ENCODE peak calls at places on chromosome X, in eight cellular contexts. One of them, this sample, is unnamed.

GRCh38 chrX:6778547-6779231 is 243.8 kb upstream of the VCX3A start:
- DNase-seq in lung: no peak
- DNase-seq in IMR-90: no peak
- DNase-seq in right atrium auricular region: no peak
- DNase-seq in left lung: no peak
- DNase-seq in stomach: no peak
- DNase-seq in CD4-positive, CD25-positive, alpha-beta regulatory T cell: no peak
- DNase-seq in right lobe of liver: no peak
- DNase-seq in this sample: no peak

GRCh38 chrX:81308086-81308852 is 106.4 kb downstream of the SH3BGRL start:
- DNase-seq in right atrium auricular region: no peak
- DNase-seq in IMR-90: no peak
- DNase-seq in lung: no peak
- DNase-seq in right lobe of liver: no peak
- DNase-seq in left lung: no peak
- DNase-seq in stomach: no peak
- DNase-seq in CD4-positive, CD25-positive, alpha-beta regulatory T cell: no peak
- DNase-seq in this sample: no peak

GRCh38 chrX:39518451-39519212 is 579.1 kb downstream of the BCOR start:
- DNase-seq in stomach: peak; percentile 28
- DNase-seq in lung: no peak
- DNase-seq in right lobe of liver: no peak
- DNase-seq in IMR-90: no peak
- DNase-seq in CD4-positive, CD25-positive, alpha-beta regulatory T cell: no peak
- DNase-seq in left lung: no peak
- DNase-seq in right atrium auricular region: no peak
- DNase-seq in this sample: peak; percentile 63

GRCh38 chrX:107154787-107155620 is 36.4 kb upstream of the RBM41 start:
- DNase-seq in right lobe of liver: no peak
- DNase-seq in stomach: no peak
- DNase-seq in CD4-positive, CD25-positive, alpha-beta regulatory T cell: no peak
- DNase-seq in IMR-90: peak; percentile 9
- DNase-seq in right atrium auricular region: no peak
- DNase-seq in left lung: no peak
- DNase-seq in lung: no peak
- DNase-seq in this sample: no peak

GRCh38 chrX:9466115-9466495 is 1.2 kb downstream of the TBL1X start:
- DNase-seq in right lobe of liver: peak; percentile 69
- DNase-seq in right atrium auricular region: peak; percentile 67
- DNase-seq in IMR-90: peak; percentile 21
- DNase-seq in CD4-positive, CD25-positive, alpha-beta regulatory T cell: no peak
- DNase-seq in left lung: peak; percentile 82
- DNase-seq in stomach: peak; percentile 51
- DNase-seq in lung: no peak
- DNase-seq in this sample: peak; percentile 87

GRCh38 chrX:17580529-17581155 is 156.7 kb upstream of the SCML1 start:
- DNase-seq in CD4-positive, CD25-positive, alpha-beta regulatory T cell: no peak
- DNase-seq in left lung: no peak
- DNase-seq in lung: no peak
- DNase-seq in right lobe of liver: no peak
- DNase-seq in stomach: no peak
- DNase-seq in IMR-90: peak; percentile 74
- DNase-seq in right atrium auricular region: no peak
- DNase-seq in this sample: no peak

GRCh38 chrX:39327255-39327654 is 526.0 kb downstream of the MID1IP1 start:
- DNase-seq in IMR-90: no peak
- DNase-seq in right atrium auricular region: no peak
- DNase-seq in left lung: no peak
- DNase-seq in CD4-positive, CD25-positive, alpha-beta regulatory T cell: peak; percentile 14
- DNase-seq in lung: no peak
- DNase-seq in right lobe of liver: no peak
- DNase-seq in stomach: no peak
- DNase-seq in this sample: no peak

GRCh38 chrX:10156199-10157031 is at the start of gene CLCN4:
- DNase-seq in left lung: peak; percentile 90
- DNase-seq in right atrium auricular region: peak; percentile 68
- DNase-seq in lung: peak; percentile 61
- DNase-seq in right lobe of liver: peak; percentile 74
- DNase-seq in CD4-positive, CD25-positive, alpha-beta regulatory T cell: no peak
- DNase-seq in IMR-90: no peak
- DNase-seq in stomach: peak; percentile 70
- DNase-seq in this sample: peak; percentile 82

GRCh38 chrX:71911023-71911730 is 532 bp downstream of the NHSL2 start:
- DNase-seq in right atrium auricular region: no peak
- DNase-seq in stomach: no peak
- DNase-seq in left lung: peak; percentile 73
- DNase-seq in IMR-90: no peak
- DNase-seq in right lobe of liver: peak; percentile 43
- DNase-seq in CD4-positive, CD25-positive, alpha-beta regulatory T cell: no peak
- DNase-seq in lung: no peak
- DNase-seq in this sample: peak; percentile 77

GRCh38 chrX:25156323-25156722 is 140.6 kb upstream of the ARX start:
- DNase-seq in stomach: no peak
- DNase-seq in left lung: no peak
- DNase-seq in CD4-positive, CD25-positive, alpha-beta regulatory T cell: no peak
- DNase-seq in lung: no peak
- DNase-seq in right atrium auricular region: no peak
- DNase-seq in right lobe of liver: no peak
- DNase-seq in IMR-90: no peak
- DNase-seq in this sample: no peak

GRCh38 chrX:14630724-14631123 is 101.4 kb downstream of the GLRA2 start:
- DNase-seq in lung: no peak
- DNase-seq in right atrium auricular region: no peak
- DNase-seq in CD4-positive, CD25-positive, alpha-beta regulatory T cell: no peak
- DNase-seq in left lung: no peak
- DNase-seq in IMR-90: no peak
- DNase-seq in right lobe of liver: no peak
- DNase-seq in stomach: no peak
- DNase-seq in this sample: no peak

GRCh38 chrX:147763131-147763530 is 148.6 kb upstream of the FMR1 start:
- DNase-seq in right atrium auricular region: no peak
- DNase-seq in lung: no peak
- DNase-seq in IMR-90: no peak
- DNase-seq in left lung: no peak
- DNase-seq in stomach: no peak
- DNase-seq in right lobe of liver: no peak
- DNase-seq in CD4-positive, CD25-positive, alpha-beta regulatory T cell: no peak
- DNase-seq in this sample: no peak

GRCh38 chrX:1442724-1443367 is 9.9 kb downstream of the ASMTL start:
- DNase-seq in stomach: no peak
- DNase-seq in right lobe of liver: peak; percentile 6
- DNase-seq in IMR-90: no peak
- DNase-seq in CD4-positive, CD25-positive, alpha-beta regulatory T cell: no peak
- DNase-seq in lung: no peak
- DNase-seq in right atrium auricular region: no peak
- DNase-seq in left lung: peak; percentile 22
- DNase-seq in this sample: peak; percentile 36

GRCh38 chrX:24149346-24150050 is at the start of gene ZFX:
- DNase-seq in right atrium auricular region: peak; percentile 73
- DNase-seq in stomach: peak; percentile 77
- DNase-seq in right lobe of liver: peak; percentile 80
- DNase-seq in CD4-positive, CD25-positive, alpha-beta regulatory T cell: peak; percentile 55
- DNase-seq in lung: peak; percentile 79
- DNase-seq in left lung: peak; percentile 90
- DNase-seq in IMR-90: peak; percentile 63
- DNase-seq in this sample: peak; percentile 89

GRCh38 chrX:23900220-23900797 is 7.4 kb downstream of the APOO start:
- DNase-seq in right lobe of liver: no peak
- DNase-seq in IMR-90: no peak
- DNase-seq in lung: no peak
- DNase-seq in CD4-positive, CD25-positive, alpha-beta regulatory T cell: no peak
- DNase-seq in left lung: no peak
- DNase-seq in stomach: no peak
- DNase-seq in right atrium auricular region: no peak
- DNase-seq in this sample: no peak

GRCh38 chrX:78384486-78384885 is 57.1 kb upstream of the CYSLTR1 start:
- DNase-seq in right atrium auricular region: no peak
- DNase-seq in lung: no peak
- DNase-seq in stomach: no peak
- DNase-seq in right lobe of liver: no peak
- DNase-seq in left lung: no peak
- DNase-seq in IMR-90: no peak
- DNase-seq in CD4-positive, CD25-positive, alpha-beta regulatory T cell: no peak
- DNase-seq in this sample: no peak

GRCh38 chrX:48789366-48790220 is 3.2 kb downstream of the GATA1 start:
- DNase-seq in CD4-positive, CD25-positive, alpha-beta regulatory T cell: no peak
- DNase-seq in right atrium auricular region: no peak
- DNase-seq in left lung: no peak
- DNase-seq in IMR-90: no peak
- DNase-seq in lung: no peak
- DNase-seq in stomach: no peak
- DNase-seq in right lobe of liver: no peak
- DNase-seq in this sample: no peak

GRCh38 chrX:12877386-12877785 is 10.5 kb downstream of the TLR7 start:
- DNase-seq in left lung: no peak
- DNase-seq in stomach: no peak
- DNase-seq in IMR-90: no peak
- DNase-seq in lung: no peak
- DNase-seq in right lobe of liver: no peak
- DNase-seq in CD4-positive, CD25-positive, alpha-beta regulatory T cell: no peak
- DNase-seq in right atrium auricular region: no peak
- DNase-seq in this sample: no peak

GRCh38 chrX:10582945-10583344 is 37.4 kb downstream of the MID1 start:
- DNase-seq in stomach: no peak
- DNase-seq in left lung: no peak
- DNase-seq in lung: no peak
- DNase-seq in CD4-positive, CD25-positive, alpha-beta regulatory T cell: no peak
- DNase-seq in IMR-90: peak; percentile 73
- DNase-seq in right lobe of liver: no peak
- DNase-seq in right atrium auricular region: no peak
- DNase-seq in this sample: no peak

GRCh38 chrX:69163936-69164741 is 1.1 kb downstream of the PJA1 start:
- DNase-seq in CD4-positive, CD25-positive, alpha-beta regulatory T cell: peak; percentile 39
- DNase-seq in left lung: peak; percentile 69
- DNase-seq in IMR-90: no peak
- DNase-seq in right atrium auricular region: no peak
- DNase-seq in lung: no peak
- DNase-seq in stomach: peak; percentile 32
- DNase-seq in right lobe of liver: no peak
- DNase-seq in this sample: no peak

GRCh38 chrX:10681167-10681566 is 60.8 kb upstream of the MID1 start:
- DNase-seq in lung: no peak
- DNase-seq in right lobe of liver: peak; percentile 17
- DNase-seq in left lung: no peak
- DNase-seq in stomach: no peak
- DNase-seq in right atrium auricular region: no peak
- DNase-seq in CD4-positive, CD25-positive, alpha-beta regulatory T cell: no peak
- DNase-seq in IMR-90: no peak
- DNase-seq in this sample: no peak

DNA sequence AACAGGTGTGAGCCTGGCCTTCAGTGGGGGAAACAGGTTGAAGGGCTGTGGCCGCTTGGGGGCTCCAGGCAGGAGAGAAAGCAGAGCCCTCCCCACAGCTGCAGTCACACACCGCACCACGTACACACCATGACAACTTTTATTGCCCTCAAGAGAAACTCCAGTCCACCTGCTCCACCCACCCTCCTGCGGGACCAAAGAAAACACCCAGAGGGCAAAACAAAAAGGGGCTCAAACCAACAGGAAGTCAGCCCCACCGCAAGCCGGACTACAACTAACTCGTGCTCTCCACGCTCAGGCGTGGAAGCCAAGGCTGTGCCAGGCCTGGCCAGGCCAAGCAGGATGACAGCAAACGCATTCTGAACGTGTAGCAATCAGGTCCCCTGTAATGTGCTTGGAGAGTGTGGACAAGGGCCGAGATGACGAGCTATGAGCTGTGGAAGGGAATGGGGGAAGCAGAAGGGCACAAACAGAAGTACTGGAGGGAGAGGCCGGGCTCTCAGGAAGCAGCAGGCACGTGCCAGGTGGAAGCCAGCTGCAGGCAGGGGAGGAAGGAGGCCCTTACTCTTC is 12.7 kb downstream of the SLC6A8 start:
- DNase-seq in stomach: no peak
- DNase-seq in right lobe of liver: no peak
- DNase-seq in left lung: no peak
- DNase-seq in CD4-positive, CD25-positive, alpha-beta regulatory T cell: no peak
- DNase-seq in IMR-90: no peak
- DNase-seq in right atrium auricular region: no peak
- DNase-seq in lung: no peak
- DNase-seq in this sample: no peak
- H3K27ac ChIP-seq in stomach: no peak overlapping the region
- H3K27ac ChIP-seq in right lobe of liver: no peak overlapping the region
- H3K27ac ChIP-seq in left lung: no peak overlapping the region
- H3K27ac ChIP-seq in CD4-positive, CD25-positive, alpha-beta regulatory T cell: no peak overlapping the region
- H3K27ac ChIP-seq in IMR-90: no peak overlapping the region
- H3K27ac ChIP-seq in right atrium auricular region: peak overlapping the region; percentile 75
- H3K27ac ChIP-seq in lung: peak overlapping the region; percentile 68
- H3K27ac ChIP-seq in this sample: no peak overlapping the region

GRCh38 chrX:20666316-20666715 is 399.6 kb upstream of the RPS6KA3 start:
- DNase-seq in CD4-positive, CD25-positive, alpha-beta regulatory T cell: no peak
- DNase-seq in left lung: no peak
- DNase-seq in lung: no peak
- DNase-seq in stomach: no peak
- DNase-seq in IMR-90: no peak
- DNase-seq in right lobe of liver: no peak
- DNase-seq in right atrium auricular region: no peak
- DNase-seq in this sample: no peak
- H3K4me1 ChIP-seq in CD4-positive, CD25-positive, alpha-beta regulatory T cell: no peaks in the 10 kb centered on the region
- H3K4me1 ChIP-seq in left lung: no peaks in the 10 kb centered on the region
- H3K4me1 ChIP-seq in lung: no peaks in the 10 kb centered on the region
- H3K4me1 ChIP-seq in stomach: no peaks in the 10 kb centered on the region
- H3K4me1 ChIP-seq in IMR-90: no peaks in the 10 kb centered on the region
- H3K4me1 ChIP-seq in right lobe of liver: no peaks in the 10 kb centered on the region
- H3K4me1 ChIP-seq in right atrium auricular region: no peaks in the 10 kb centered on the region
- H3K4me1 ChIP-seq in this sample: no peaks in the 10 kb centered on the region

DNA sequence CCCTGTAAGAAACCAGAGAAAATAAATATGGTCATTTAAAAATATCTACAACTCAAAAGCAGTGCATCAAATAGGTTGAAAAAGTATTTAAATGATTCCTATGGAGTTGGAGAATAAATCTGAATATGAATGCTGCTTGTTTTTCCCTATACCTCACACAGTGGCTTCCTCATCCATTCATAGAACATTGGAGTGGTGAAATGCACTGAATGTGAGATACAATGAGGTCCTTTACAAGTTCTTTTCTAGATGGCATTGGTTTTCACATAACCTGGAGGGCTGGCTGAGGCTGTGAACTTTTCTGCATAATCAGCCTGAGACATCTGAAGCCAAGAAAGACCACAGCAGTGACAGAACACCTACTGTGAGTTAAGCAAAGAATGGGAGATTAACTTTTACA is 279.1 kb upstream of the NRK start:
- DNase-seq in right lobe of liver: no peak
- DNase-seq in right atrium auricular region: no peak
- DNase-seq in IMR-90: no peak
- DNase-seq in lung: no peak
- DNase-seq in stomach: no peak
- DNase-seq in left lung: no peak
- DNase-seq in CD4-positive, CD25-positive, alpha-beta regulatory T cell: no peak
- DNase-seq in this sample: no peak
- H3K27ac ChIP-seq in right lobe of liver: no peak overlapping the region
- H3K27ac ChIP-seq in right atrium auricular region: no peak overlapping the region
- H3K27ac ChIP-seq in IMR-90: no peak overlapping the region
- H3K27ac ChIP-seq in lung: no peak overlapping the region
- H3K27ac ChIP-seq in stomach: no peak overlapping the region
- H3K27ac ChIP-seq in left lung: no peak overlapping the region
- H3K27ac ChIP-seq in CD4-positive, CD25-positive, alpha-beta regulatory T cell: no peak overlapping the region
- H3K27ac ChIP-seq in this sample: no peak overlapping the region

DNA sequence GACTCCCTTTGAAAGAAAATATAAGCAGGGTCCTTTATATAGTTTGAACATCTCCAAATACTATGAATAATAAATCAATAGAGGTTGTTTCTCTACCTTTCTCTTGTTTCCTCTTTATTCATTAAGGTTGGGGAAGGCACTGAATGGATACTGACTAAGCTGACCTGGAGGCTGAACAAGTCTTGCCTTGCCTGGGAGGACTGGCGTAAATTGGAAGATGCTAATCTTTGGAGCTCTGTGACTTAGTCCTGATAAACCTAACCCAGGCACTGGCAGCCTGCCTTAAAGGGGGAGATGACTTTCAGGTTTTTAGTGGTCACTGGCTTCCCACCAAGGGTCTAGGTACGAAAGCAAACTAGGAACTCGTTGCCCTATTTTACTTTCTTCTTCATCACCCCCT is 10.5 kb downstream of the CCDC160 start:
- DNase-seq in IMR-90: no peak
- DNase-seq in stomach: no peak
- DNase-seq in right atrium auricular region: no peak
- DNase-seq in lung: no peak
- DNase-seq in right lobe of liver: no peak
- DNase-seq in CD4-positive, CD25-positive, alpha-beta regulatory T cell: no peak
- DNase-seq in left lung: no peak
- DNase-seq in this sample: no peak
- H3K4me1 ChIP-seq in IMR-90: no peaks in the 10 kb centered on the region
- H3K4me1 ChIP-seq in stomach: no peaks in the 10 kb centered on the region
- H3K4me1 ChIP-seq in right atrium auricular region: no peaks in the 10 kb centered on the region
- H3K4me1 ChIP-seq in lung: no peaks in the 10 kb centered on the region
- H3K4me1 ChIP-seq in right lobe of liver: no peaks in the 10 kb centered on the region
- H3K4me1 ChIP-seq in CD4-positive, CD25-positive, alpha-beta regulatory T cell: no peaks in the 10 kb centered on the region
- H3K4me1 ChIP-seq in left lung: no peaks in the 10 kb centered on the region
- H3K4me1 ChIP-seq in this sample: no peaks in the 10 kb centered on the region